ENCODE peak calls at places on chromosomes 5 and 9, in six cellular contexts. W is endothelial cell of umbilical vein, G is GM12878, C is A549, V is HepG2, P is K562. E is an unnamed sample.

GRCh38 chr5:43560128-43560527 is 3.3 kb upstream of the PAIP1 start:
- DNase-seq in C (no peak), G (no peak), W (no peak), P (no peak), V (no peak), E (no peak)

GRCh38 chr9:130262771-130263170 is 2.8 kb upstream of the HMCN2 start:
- DNase-seq in V (no peak), G (no peak), W (no peak), P (no peak), C (no peak), E (no peak)

GRCh38 chr5:126234563-126235195 is 188.5 kb upstream of the GRAMD2B start:
- DNase-seq in P (peak), V (peak), G (no peak), W (peak), C (peak), E (peak)

GRCh38 chr5:31161772-31162171 is 31.7 kb upstream of the CDH6 start:
- DNase-seq in W (no peak), C (no peak), P (no peak), G (no peak), V (peak), E (no peak)

GRCh38 chr5:98460536-98460935 is 312.9 kb upstream of the RGMB start:
- DNase-seq in V (no peak), W (no peak), G (no peak), C (no peak), P (no peak), E (no peak)

GRCh38 chr9:131282688-131283422 is 6.5 kb upstream of the FAM78A start:
- DNase-seq in G (no peak), C (no peak), W (peak), P (no peak), V (no peak), E (no peak)

GRCh38 chr5:44002381-44002901 is 386.8 kb downstream of the FGF10 start:
- DNase-seq in P (no peak), G (no peak), W (no peak), C (peak), V (peak), E (no peak)

GRCh38 chr5:123220616-123221146 is 131.6 kb downstream of the PRDM6 start:
- DNase-seq in C (no peak), W (no peak), P (no peak), V (no peak), G (no peak), E (no peak)

GRCh38 chr9:32879335-32879734 is 96.0 kb downstream of the TMEM215 start:
- DNase-seq in P (no peak), G (no peak), V (no peak), C (no peak), W (no peak), E (no peak)

DNA sequence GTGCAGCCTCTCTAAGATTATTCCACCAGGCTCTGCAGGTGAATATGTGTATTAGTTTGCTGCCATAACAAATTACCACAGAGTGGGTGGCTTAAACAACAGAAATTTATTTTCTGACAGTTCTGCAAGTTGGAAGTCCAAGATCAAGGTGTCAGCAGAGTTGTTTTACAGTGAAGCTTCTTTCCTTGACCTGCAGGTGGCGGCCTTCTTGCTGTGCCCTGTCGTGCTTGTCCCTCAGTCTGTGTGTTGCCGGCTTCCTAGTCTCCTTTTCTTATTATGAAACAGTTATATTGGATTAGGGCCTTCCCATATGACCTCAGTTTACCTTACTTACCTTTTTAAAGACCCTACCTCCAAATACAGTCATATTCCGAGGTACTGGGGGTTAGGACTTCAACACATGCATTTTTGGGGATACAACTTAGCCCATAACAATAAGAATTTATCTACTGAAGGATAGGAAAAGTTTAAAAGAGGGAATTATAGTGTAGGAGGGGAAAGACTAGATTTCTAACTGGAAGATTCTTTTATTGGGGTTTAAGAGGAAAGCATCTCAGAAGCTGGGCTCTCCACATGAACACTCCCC is 97.4 kb downstream of the OSTF1 start:
- DNase-seq in W (peak), P (peak), V (peak), G (no peak), C (peak), E (peak)
- TF ChIP-seq MYC in W (no peak), P (no peak), V (no peak), G (no peak), C (no peak), E (no peak)

DNA sequence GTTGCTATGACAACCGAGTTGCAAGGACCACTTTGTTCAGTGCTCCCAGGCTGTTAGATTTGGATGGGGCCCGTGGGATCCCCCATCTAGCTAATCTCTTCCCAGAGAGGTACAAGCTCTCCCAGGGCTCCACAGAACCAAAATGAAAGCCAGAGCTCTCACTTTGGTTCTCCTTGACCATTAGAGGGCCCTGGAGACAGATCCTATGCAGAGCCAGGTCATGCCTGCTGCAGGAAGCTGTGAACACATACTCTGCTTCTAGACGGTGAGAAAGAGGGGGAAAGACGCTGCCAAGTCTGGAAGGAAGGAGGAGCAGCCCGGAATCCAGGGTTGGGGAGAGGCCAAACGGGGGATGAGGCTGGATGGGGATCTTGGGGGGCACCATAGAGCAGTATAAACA is 224.5 kb downstream of the GABBR2 start:
- DNase-seq in P (no peak), C (no peak), W (no peak), V (no peak), G (no peak), E (no peak)
- TF ChIP-seq MYC in P (no peak), C (no peak), W (no peak), V (no peak), G (no peak), E (no peak)

GRCh38 chr5:53381-54174 is 38.4 kb upstream of the PLEKHG4B start:
- DNase-seq in W (no peak), C (peak), V (no peak), P (peak), G (no peak), E (no peak)
- TF ChIP-seq MYC in W (no peak), C (no peak), V (no peak), P (no peak), G (no peak), E (no peak)

DNA sequence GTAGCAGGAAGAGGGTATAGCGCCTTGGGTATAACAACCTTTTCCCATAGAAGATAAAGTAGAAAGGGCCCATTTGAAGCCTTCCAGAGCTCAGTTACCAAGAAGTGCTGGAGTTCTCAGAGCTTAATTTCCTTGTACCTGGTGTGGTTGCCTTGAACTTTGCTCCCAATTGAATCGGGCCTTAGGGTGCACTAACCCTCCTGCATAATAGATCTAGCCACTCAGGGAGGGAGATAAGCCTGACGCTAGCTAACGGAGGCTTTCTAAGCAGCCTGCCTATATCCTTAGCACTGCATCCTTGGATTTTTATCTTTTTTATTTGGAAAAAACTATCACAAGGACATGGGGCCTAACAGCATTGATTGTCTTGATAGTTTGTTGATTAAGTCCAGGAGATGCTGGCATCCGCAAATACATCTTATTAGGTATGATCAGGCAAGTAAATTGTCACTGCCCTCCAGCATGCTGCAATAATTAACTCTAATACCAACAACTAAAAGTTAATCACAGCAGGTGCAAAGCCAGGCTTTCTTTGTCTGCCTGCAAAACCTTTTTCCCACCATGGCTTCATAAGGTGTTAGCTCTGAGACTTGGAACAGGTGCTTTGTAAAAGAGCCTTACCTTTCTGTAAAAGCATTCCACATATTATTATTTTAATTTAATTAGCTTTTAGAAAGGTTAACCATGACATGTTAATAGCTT is 199.4 kb downstream of the SREK1 start:
- DNase-seq in V (no peak), G (no peak), W (no peak), C (no peak), P (no peak), E (no peak)
- TF ChIP-seq MYC in V (no peak), G (no peak), W (no peak), C (no peak), P (no peak), E (no peak)

GRCh38 chr9:93196095-93197055 is 12.4 kb downstream of the WNK2 start:
- DNase-seq in C (no peak), W (no peak), G (no peak), V (peak), P (no peak), E (no peak)
- TF ChIP-seq MYC in C (no peak), W (no peak), G (no peak), V (peak), P (no peak), E (no peak)

GRCh38 chr5:143921525-143922311 is 109.8 kb downstream of the HMHB1 start:
- DNase-seq in V (no peak), G (no peak), C (peak), W (peak), P (no peak), E (no peak)

GRCh38 chr5:143918961-143919360 is 107.0 kb downstream of the HMHB1 start:
- DNase-seq in C (no peak), W (no peak), P (no peak), V (no peak), G (no peak), E (no peak)

GRCh38 chr5:143913008-143913752 is 101.2 kb downstream of the HMHB1 start:
- DNase-seq in P (no peak), W (peak), G (no peak), V (peak), C (peak), E (no peak)

GRCh38 chr5:143920772-143921171 is 108.8 kb downstream of the HMHB1 start:
- DNase-seq in V (no peak), G (no peak), C (no peak), P (no peak), W (peak), E (no peak)

GRCh38 chr5:143916441-143916840 is 104.5 kb downstream of the HMHB1 start:
- DNase-seq in V (no peak), P (no peak), G (no peak), C (no peak), W (no peak), E (no peak)
- TF ChIP-seq MYC in V (no peak), P (no peak), G (no peak), C (no peak), W (no peak), E (no peak)

GRCh38 chr9:123073991-123074422 is 40.5 kb downstream of the GPR21 start:
- DNase-seq in W (peak), P (no peak), V (no peak), G (no peak), C (no peak), E (no peak)
- TF ChIP-seq MYC in W (no peak), P (no peak), V (no peak), G (no peak), C (no peak), E (no peak)

E was measured in NB4.